ENCODE peak calls at places on chromosomes 7 and 10, in four cellular contexts. One of them, this sample, is unnamed.

GRCh38 chr7:73829505-73829904 is 1.3 kb upstream of the CLDN4 start:
- DNase-seq in HFFc6: no peak
- DNase-seq in amniotic stem cell: no peak
- DNase-seq in activated naive CD8-positive, alpha-beta T cell treated with anti-CD3 and anti-CD28 coated beads for 36 hours: no peak
- DNase-seq in this sample: no peak

GRCh38 chr10:132374176-132374575 is 22.8 kb upstream of the PWWP2B start:
- DNase-seq in HFFc6: no peak
- DNase-seq in amniotic stem cell: no peak
- DNase-seq in activated naive CD8-positive, alpha-beta T cell treated with anti-CD3 and anti-CD28 coated beads for 36 hours: no peak
- DNase-seq in this sample: no peak

GRCh38 chr7:106421181-106421762 is 136.5 kb upstream of the NAMPT start:
- DNase-seq in HFFc6: peak; percentile 88
- DNase-seq in amniotic stem cell: peak; percentile 90
- DNase-seq in activated naive CD8-positive, alpha-beta T cell treated with anti-CD3 and anti-CD28 coated beads for 36 hours: no peak
- DNase-seq in this sample: peak; percentile 61

GRCh38 chr10:10792681-10793080 is 225.0 kb upstream of the CELF2 start:
- DNase-seq in HFFc6: peak; percentile 62
- DNase-seq in amniotic stem cell: peak; percentile 60
- DNase-seq in activated naive CD8-positive, alpha-beta T cell treated with anti-CD3 and anti-CD28 coated beads for 36 hours: no peak
- DNase-seq in this sample: peak; percentile 82

GRCh38 chr10:75597691-75598455 is 166.4 kb downstream of the LRMDA start:
- DNase-seq in HFFc6: no peak
- DNase-seq in amniotic stem cell: no peak
- DNase-seq in activated naive CD8-positive, alpha-beta T cell treated with anti-CD3 and anti-CD28 coated beads for 36 hours: no peak
- DNase-seq in this sample: no peak

GRCh38 chr7:158617737-158618128 is 30.1 kb upstream of the PTPRN2 start:
- DNase-seq in HFFc6: peak; percentile 8
- DNase-seq in amniotic stem cell: no peak
- DNase-seq in activated naive CD8-positive, alpha-beta T cell treated with anti-CD3 and anti-CD28 coated beads for 36 hours: no peak
- DNase-seq in this sample: no peak

GRCh38 chr7:95840953-95841950 is 68.9 kb downstream of the DYNC1I1 start:
- DNase-seq in HFFc6: no peak
- DNase-seq in amniotic stem cell: no peak
- DNase-seq in activated naive CD8-positive, alpha-beta T cell treated with anti-CD3 and anti-CD28 coated beads for 36 hours: no peak
- DNase-seq in this sample: no peak

GRCh38 chr10:69869291-69869841 is 67.7 kb downstream of the COL13A1 start:
- DNase-seq in HFFc6: peak; percentile 76
- DNase-seq in amniotic stem cell: peak; percentile 28
- DNase-seq in activated naive CD8-positive, alpha-beta T cell treated with anti-CD3 and anti-CD28 coated beads for 36 hours: no peak
- DNase-seq in this sample: peak; percentile 79

GRCh38 chr10:70849582-70850016 is 33.9 kb downstream of the SGPL1 start:
- DNase-seq in HFFc6: peak; percentile 86
- DNase-seq in amniotic stem cell: peak; percentile 75
- DNase-seq in activated naive CD8-positive, alpha-beta T cell treated with anti-CD3 and anti-CD28 coated beads for 36 hours: no peak
- DNase-seq in this sample: peak; percentile 67

GRCh38 chr10:4399571-4399970 is 426.4 kb upstream of the AKR1E2 start:
- DNase-seq in HFFc6: no peak
- DNase-seq in amniotic stem cell: no peak
- DNase-seq in activated naive CD8-positive, alpha-beta T cell treated with anti-CD3 and anti-CD28 coated beads for 36 hours: no peak
- DNase-seq in this sample: peak; percentile 47

GRCh38 chr7:44391171-44391570 is 65.8 kb upstream of the CAMK2B start:
- DNase-seq in HFFc6: no peak
- DNase-seq in amniotic stem cell: no peak
- DNase-seq in activated naive CD8-positive, alpha-beta T cell treated with anti-CD3 and anti-CD28 coated beads for 36 hours: no peak
- DNase-seq in this sample: no peak

GRCh38 chr10:1102392-1102791 is 46.2 kb downstream of the WDR37 start:
- DNase-seq in HFFc6: no peak
- DNase-seq in amniotic stem cell: no peak
- DNase-seq in activated naive CD8-positive, alpha-beta T cell treated with anti-CD3 and anti-CD28 coated beads for 36 hours: peak; percentile 45
- DNase-seq in this sample: no peak

GRCh38 chr7:1368150-1368681 is 91.1 kb downstream of the MICALL2 start:
- DNase-seq in HFFc6: no peak
- DNase-seq in amniotic stem cell: no peak
- DNase-seq in activated naive CD8-positive, alpha-beta T cell treated with anti-CD3 and anti-CD28 coated beads for 36 hours: no peak
- DNase-seq in this sample: no peak

GRCh38 chr7:30923009-30923773 is 11.5 kb downstream of the AQP1 start:
- DNase-seq in HFFc6: no peak
- DNase-seq in amniotic stem cell: no peak
- DNase-seq in activated naive CD8-positive, alpha-beta T cell treated with anti-CD3 and anti-CD28 coated beads for 36 hours: no peak
- DNase-seq in this sample: no peak

GRCh38 chr7:157507987-157508386 is 171.2 kb downstream of the DNAJB6 start:
- DNase-seq in HFFc6: no peak
- DNase-seq in amniotic stem cell: no peak
- DNase-seq in activated naive CD8-positive, alpha-beta T cell treated with anti-CD3 and anti-CD28 coated beads for 36 hours: no peak
- DNase-seq in this sample: no peak

GRCh38 chr7:129825005-129825553 is 127.7 kb downstream of the UBE2H start:
- DNase-seq in HFFc6: peak; percentile 35
- DNase-seq in amniotic stem cell: peak; percentile 28
- DNase-seq in activated naive CD8-positive, alpha-beta T cell treated with anti-CD3 and anti-CD28 coated beads for 36 hours: peak; percentile 65
- DNase-seq in this sample: no peak

GRCh38 chr7:1368682-1369571 is 90.3 kb downstream of the MICALL2 start:
- DNase-seq in HFFc6: no peak
- DNase-seq in amniotic stem cell: no peak
- DNase-seq in activated naive CD8-positive, alpha-beta T cell treated with anti-CD3 and anti-CD28 coated beads for 36 hours: peak; percentile 55
- DNase-seq in this sample: no peak

GRCh38 chr7:36395171-36395894 is 5.7 kb downstream of the ANLN start:
- DNase-seq in HFFc6: no peak
- DNase-seq in amniotic stem cell: no peak
- DNase-seq in activated naive CD8-positive, alpha-beta T cell treated with anti-CD3 and anti-CD28 coated beads for 36 hours: no peak
- DNase-seq in this sample: no peak

GRCh38 chr10:116271593-116272496 is 1.2 kb downstream of the GFRA1 start:
- DNase-seq in HFFc6: no peak
- DNase-seq in amniotic stem cell: no peak
- DNase-seq in activated naive CD8-positive, alpha-beta T cell treated with anti-CD3 and anti-CD28 coated beads for 36 hours: no peak
- DNase-seq in this sample: no peak

GRCh38 chr10:13834581-13835286 is 248.0 kb downstream of the PRPF18 start:
- DNase-seq in HFFc6: peak; percentile 14
- DNase-seq in amniotic stem cell: no peak
- DNase-seq in activated naive CD8-positive, alpha-beta T cell treated with anti-CD3 and anti-CD28 coated beads for 36 hours: no peak
- DNase-seq in this sample: no peak

GRCh38 chr10:104614245-104614831 is 26.8 kb upstream of the SORCS3 start:
- DNase-seq in HFFc6: peak; percentile 24
- DNase-seq in amniotic stem cell: no peak
- DNase-seq in activated naive CD8-positive, alpha-beta T cell treated with anti-CD3 and anti-CD28 coated beads for 36 hours: peak; percentile 24
- DNase-seq in this sample: no peak

GRCh38 chr10:33616921-33617320 is 282.5 kb upstream of the NRP1 start:
- DNase-seq in HFFc6: no peak
- DNase-seq in amniotic stem cell: no peak
- DNase-seq in activated naive CD8-positive, alpha-beta T cell treated with anti-CD3 and anti-CD28 coated beads for 36 hours: no peak
- DNase-seq in this sample: no peak

GRCh38 chr10:75398630-75399460 is 2.7 kb downstream of the ZNF503 start:
- DNase-seq in HFFc6: no peak
- DNase-seq in amniotic stem cell: no peak
- DNase-seq in activated naive CD8-positive, alpha-beta T cell treated with anti-CD3 and anti-CD28 coated beads for 36 hours: no peak
- DNase-seq in this sample: no peak

GRCh38 chr10:4514445-4515108 is 311.4 kb upstream of the AKR1E2 start:
- DNase-seq in HFFc6: no peak
- DNase-seq in amniotic stem cell: no peak
- DNase-seq in activated naive CD8-positive, alpha-beta T cell treated with anti-CD3 and anti-CD28 coated beads for 36 hours: peak; percentile 5
- DNase-seq in this sample: no peak

GRCh38 chr10:61897671-61898434 is 3.6 kb upstream of the ARID5B start:
- DNase-seq in HFFc6: peak; percentile 52
- DNase-seq in amniotic stem cell: no peak
- DNase-seq in activated naive CD8-positive, alpha-beta T cell treated with anti-CD3 and anti-CD28 coated beads for 36 hours: no peak
- DNase-seq in this sample: no peak

GRCh38 chr7:139886206-139886605 is 57.1 kb downstream of the TBXAS1 start:
- DNase-seq in HFFc6: no peak
- DNase-seq in amniotic stem cell: no peak
- DNase-seq in activated naive CD8-positive, alpha-beta T cell treated with anti-CD3 and anti-CD28 coated beads for 36 hours: no peak
- DNase-seq in this sample: no peak

GRCh38 chr7:81908220-81908619 is 138.4 kb upstream of the HGF start:
- DNase-seq in HFFc6: no peak
- DNase-seq in amniotic stem cell: no peak
- DNase-seq in activated naive CD8-positive, alpha-beta T cell treated with anti-CD3 and anti-CD28 coated beads for 36 hours: no peak
- DNase-seq in this sample: no peak

GRCh38 chr7:17144313-17144712 is 154.1 kb upstream of the AHR start:
- DNase-seq in HFFc6: peak; percentile 77
- DNase-seq in amniotic stem cell: no peak
- DNase-seq in activated naive CD8-positive, alpha-beta T cell treated with anti-CD3 and anti-CD28 coated beads for 36 hours: peak; percentile 66
- DNase-seq in this sample: no peak

GRCh38 chr7:131212114-131212513 is 115.6 kb upstream of the MKLN1 start:
- DNase-seq in HFFc6: no peak
- DNase-seq in amniotic stem cell: no peak
- DNase-seq in activated naive CD8-positive, alpha-beta T cell treated with anti-CD3 and anti-CD28 coated beads for 36 hours: no peak
- DNase-seq in this sample: no peak

GRCh38 chr7:44052771-44053365 is 8.4 kb downstream of the DBNL start:
- DNase-seq in HFFc6: no peak
- DNase-seq in amniotic stem cell: no peak
- DNase-seq in activated naive CD8-positive, alpha-beta T cell treated with anti-CD3 and anti-CD28 coated beads for 36 hours: no peak
- DNase-seq in this sample: no peak

GRCh38 chr7:876972-877311 is 588 bp downstream of the GET4 start:
- DNase-seq in HFFc6: peak; percentile 8
- DNase-seq in amniotic stem cell: no peak
- DNase-seq in activated naive CD8-positive, alpha-beta T cell treated with anti-CD3 and anti-CD28 coated beads for 36 hours: no peak
- DNase-seq in this sample: no peak

GRCh38 chr10:132710036-132710686 is 75.8 kb downstream of the NKX6-2 start:
- DNase-seq in HFFc6: no peak
- DNase-seq in amniotic stem cell: no peak
- DNase-seq in activated naive CD8-positive, alpha-beta T cell treated with anti-CD3 and anti-CD28 coated beads for 36 hours: no peak
- DNase-seq in this sample: no peak